ENCODE peak calls at places on chromosomes 4 and X, in six cellular contexts. E, F, R, G, S and M are unnamed samples.

GRCh38 chr4:73583661-73584060 is 36.6 kb downstream of the RASSF6 start:
- DNase-seq in G (no peak), E (no peak), R (no peak), F (no peak), S (no peak), M (no peak)

GRCh38 chr4:87060957-87061356 is 126.1 kb downstream of the AFF1 start:
- DNase-seq in F (no peak), G (no peak), S (no peak), E (peak), R (no peak), M (peak)

GRCh38 chr4:6258741-6259140 is 10.9 kb upstream of the WFS1 start:
- DNase-seq in E (no peak), G (no peak), F (no peak), R (no peak), S (no peak), M (no peak)

GRCh38 chr4:100984901-100985300 is 362.4 kb downstream of the PPP3CA start:
- DNase-seq in G (no peak), E (peak), F (no peak), R (no peak), S (no peak), M (no peak)

GRCh38 chr4:152629908-152630307 is 49.9 kb downstream of the TMEM154 start:
- DNase-seq in F (no peak), S (no peak), E (no peak), R (no peak), G (no peak), M (no peak)

GRCh38 chr4:71460368-71460767 is 121.5 kb downstream of the SLC4A4 start:
- DNase-seq in R (no peak), F (no peak), S (no peak), G (peak), E (no peak), M (no peak)

GRCh38 chrX:100731441-100732281 is at the start of gene SYTL4:
- DNase-seq in R (peak), S (no peak), G (peak), F (peak), E (peak), M (peak)

GRCh38 chr4:90718926-90719325 is 591.7 kb downstream of the CCSER1 start:
- DNase-seq in F (no peak), E (no peak), S (no peak), R (peak), G (no peak), M (no peak)

GRCh38 chrX:12966151-12966550 is 8.8 kb upstream of the TMSB4X start:
- DNase-seq in G (no peak), E (no peak), R (no peak), S (no peak), F (no peak), M (no peak)

GRCh38 chr4:173829565-173829964 is 299.5 kb upstream of the HAND2 start:
- DNase-seq in S (no peak), G (no peak), E (no peak), F (no peak), R (no peak), M (no peak)

GRCh38 chr4:140135529-140136021 is 18.4 kb downstream of the MAML3 start:
- DNase-seq in R (no peak), G (peak), E (no peak), F (peak), S (no peak), M (no peak)

GRCh38 chrX:38220936-38221386 is 290 bp upstream of the SRPX start:
- DNase-seq in S (no peak), F (peak), R (no peak), G (no peak), E (no peak), M (no peak)

GRCh38 chrX:153411255-153411987 is at the start of gene ZFP92:
- DNase-seq in F (peak), G (no peak), S (peak), E (peak), R (peak), M (peak)

GRCh38 chrX:49242545-49243066 is 7.3 kb downstream of the CCDC22 start:
- DNase-seq in F (no peak), E (no peak), G (no peak), S (no peak), R (no peak), M (peak)

GRCh38 chrX:153903991-153904957 is at the start of gene AVPR2:
- DNase-seq in F (no peak), E (no peak), R (no peak), S (no peak), G (no peak), M (no peak)

GRCh38 chr4:65071532-65071931 is 598.8 kb downstream of the EPHA5 start:
- DNase-seq in F (no peak), E (no peak), R (no peak), G (no peak), S (no peak), M (no peak)

GRCh38 chrX:101208152-101208905 is 11.3 kb upstream of the DRP2 start:
- DNase-seq in E (no peak), G (no peak), R (no peak), F (no peak), S (no peak), M (no peak)

GRCh38 chr4:80452768-80453167 is 117.2 kb downstream of the CFAP299 start:
- DNase-seq in F (no peak), E (no peak), G (no peak), S (no peak), R (no peak), M (no peak)

GRCh38 chr4:152014280-152014679 is 253.5 kb upstream of the GATB start:
- DNase-seq in F (no peak), S (no peak), G (no peak), R (no peak), E (no peak), M (no peak)

GRCh38 chr4:55186123-55186522 is 60.7 kb upstream of the KDR start:
- DNase-seq in F (no peak), S (no peak), E (no peak), R (no peak), G (no peak), M (no peak)

GRCh38 chr4:106051496-106051895 is 156.2 kb downstream of the NPNT start:
- DNase-seq in E (no peak), F (no peak), G (no peak), R (no peak), S (no peak), M (no peak)

GRCh38 chr4:166165829-166166420 is 292.9 kb downstream of the TLL1 start:
- DNase-seq in G (peak), E (peak), S (no peak), F (no peak), R (peak), M (peak)

GRCh38 chr4:40731792-40732245 is 17.9 kb upstream of the NSUN7 start:
- DNase-seq in R (no peak), F (no peak), S (no peak), E (no peak), G (no peak), M (no peak)

GRCh38 chr4:16029329-16029728 is 54.5 kb downstream of the PROM1 start:
- DNase-seq in G (no peak), F (no peak), E (peak), R (peak), S (no peak), M (no peak)

GRCh38 chr4:173700650-173701049 is 170.6 kb upstream of the HAND2 start:
- DNase-seq in S (no peak), G (no peak), F (no peak), R (no peak), E (no peak), M (no peak)

GRCh38 chr4:99507762-99508161 is 3.1 kb upstream of the C4orf17 start:
- DNase-seq in S (no peak), F (no peak), G (no peak), E (no peak), R (no peak), M (no peak)

GRCh38 chrX:84320606-84321005 is 132.6 kb upstream of the RPS6KA6 start:
- DNase-seq in R (no peak), S (no peak), G (no peak), E (no peak), F (no peak), M (no peak)

GRCh38 chrX:133297284-133297683 is 79.1 kb upstream of the TFDP3 start:
- DNase-seq in E (no peak), G (no peak), S (no peak), F (no peak), R (no peak), M (peak)

GRCh38 chr4:185723619-185724150 is 88.3 kb downstream of the SORBS2 start:
- DNase-seq in F (no peak), E (no peak), S (no peak), G (no peak), R (no peak), M (no peak)

GRCh38 chr4:150580244-150580643 is 1.7 kb upstream of the MAB21L2 start:
- DNase-seq in R (no peak), G (no peak), E (no peak), F (no peak), S (no peak), M (no peak)

GRCh38 chr4:173272987-173273386 is 61.2 kb downstream of the HMGB2 start:
- DNase-seq in G (no peak), E (no peak), R (no peak), F (no peak), S (no peak), M (no peak)

GRCh38 chr4:40317921-40318658 is 17.0 kb upstream of the CHRNA9 start:
- DNase-seq in R (no peak), G (no peak), E (no peak), F (no peak), S (no peak), M (no peak)

GRCh38 chr4:71188197-71188625 is 150.6 kb upstream of the SLC4A4 start:
- DNase-seq in G (peak), F (no peak), E (no peak), R (peak), S (peak), M (no peak)

GRCh38 chr4:23770011-23770410 is 119.8 kb downstream of the PPARGC1A start:
- DNase-seq in R (no peak), S (no peak), F (no peak), G (no peak), E (peak), M (no peak)

GRCh38 chr4:14650127-14650526 is 352.2 kb upstream of the CPEB2 start:
- DNase-seq in F (no peak), E (no peak), S (no peak), G (no peak), R (no peak), M (no peak)

GRCh38 chr4:37441231-37442061 is 196.9 kb downstream of the NWD2 start:
- DNase-seq in R (no peak), G (no peak), E (no peak), F (no peak), S (no peak), M (no peak)